ENCODE peak calls at places on chromosomes 5 and 9, in four cellular contexts. R, S, E and Y are unnamed samples.

GRCh38 chr5:163377982-163378381 is 59.4 kb upstream of the CCNG1 start:
- DNase-seq in S (peak), E (no peak), R (peak), Y (no peak)

GRCh38 chr5:132497488-132497997 is 7.0 kb upstream of the IRF1 start:
- DNase-seq in S (no peak), E (peak), R (peak), Y (peak)

GRCh38 chr5:10703676-10704075 is 57.4 kb downstream of the DAP start:
- DNase-seq in S (no peak), E (no peak), R (no peak), Y (no peak)

GRCh38 chr5:163408311-163408923 is 29.0 kb upstream of the CCNG1 start:
- DNase-seq in S (peak), R (peak), E (peak), Y (peak)

GRCh38 chr9:35464056-35465025 is 25.6 kb upstream of the RUSC2 start:
- DNase-seq in E (no peak), S (no peak), R (no peak), Y (no peak)

GRCh38 chr9:104177003-104177611 is 83.0 kb downstream of the SMC2 start:
- DNase-seq in E (no peak), S (no peak), R (peak), Y (no peak)

GRCh38 chr5:124746916-124747769 is 704 bp upstream of the ZNF608 start:
- DNase-seq in S (peak), E (peak), R (peak), Y (peak)

GRCh38 chr5:36369092-36369737 is 67.5 kb upstream of the RANBP3L start:
- DNase-seq in S (no peak), R (no peak), E (no peak), Y (no peak)

GRCh38 chr5:161546463-161547301 is at the start of gene GABRB2:
- DNase-seq in S (peak), E (peak), R (peak), Y (no peak)

GRCh38 chr5:97839338-97840081 is 656.5 kb upstream of the RIOK2 start:
- DNase-seq in E (no peak), S (no peak), R (no peak), Y (no peak)

GRCh38 chr5:139271201-139272027 is 22.1 kb upstream of the MATR3 start:
- DNase-seq in E (no peak), R (no peak), S (no peak), Y (peak)

GRCh38 chr9:87336407-87336806 is 161.3 kb upstream of the DAPK1 start:
- DNase-seq in E (no peak), R (peak), S (no peak), Y (no peak)

GRCh38 chr9:121059998-121060636 is 10.0 kb upstream of the C5 start:
- DNase-seq in R (peak), E (no peak), S (no peak), Y (no peak)

GRCh38 chr9:121059513-121059912 is 9.4 kb upstream of the C5 start:
- DNase-seq in S (no peak), R (no peak), E (no peak), Y (no peak)

GRCh38 chr9:121053544-121053943 is 3.5 kb upstream of the C5 start:
- DNase-seq in S (no peak), E (no peak), R (no peak), Y (no peak)

GRCh38 chr9:121057821-121058220 is 7.7 kb upstream of the C5 start:
- DNase-seq in E (no peak), R (no peak), S (no peak), Y (no peak)

GRCh38 chr9:121055642-121056143 is 5.6 kb upstream of the C5 start:
- DNase-seq in S (peak), R (peak), E (no peak), Y (no peak)
- TF ChIP-seq CTCF in S (peak), R (peak), E (peak), Y (peak)

DNA sequence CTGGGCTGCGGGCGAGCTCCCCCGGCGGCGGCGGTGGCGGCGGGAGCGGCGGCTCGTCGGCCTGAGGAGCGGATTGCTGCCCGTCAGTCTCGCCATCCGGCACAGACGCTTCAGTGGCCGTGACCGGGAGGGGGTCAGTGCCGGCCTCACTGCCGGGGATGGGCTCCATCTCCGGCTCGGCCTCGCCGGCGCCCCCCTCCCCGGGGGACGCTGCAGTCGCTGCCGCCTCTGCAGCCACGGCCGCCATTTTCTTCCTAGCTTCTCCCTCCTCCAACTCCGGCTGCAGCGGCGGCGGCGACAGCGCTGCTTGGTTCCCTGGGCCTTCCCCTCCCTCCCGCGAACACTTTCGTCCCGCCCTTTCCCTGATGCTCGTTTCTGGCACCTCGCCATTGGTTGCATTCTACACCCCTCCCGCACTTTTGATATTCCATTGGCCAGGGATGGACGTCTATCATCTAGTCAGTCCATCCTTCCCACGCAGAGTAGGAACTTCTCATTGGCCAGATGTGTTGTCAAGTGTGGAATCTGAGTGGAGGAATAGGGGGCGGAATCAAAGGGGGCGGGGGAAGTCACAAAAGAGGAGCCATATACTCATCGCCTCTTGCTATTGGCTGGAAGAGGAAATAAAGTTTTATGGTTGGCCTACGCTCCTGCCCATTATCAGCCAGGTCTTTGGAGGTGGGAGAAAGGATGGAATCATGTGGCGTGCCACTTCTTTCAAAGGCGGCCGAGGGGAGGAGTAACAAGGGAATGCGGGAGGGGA is at the start of gene PWWP2A:
- DNase-seq in S (peak), E (peak), R (peak), Y (peak)
- TF ChIP-seq CTCF in S (no peak), E (no peak), R (no peak), Y (no peak)

DNA sequence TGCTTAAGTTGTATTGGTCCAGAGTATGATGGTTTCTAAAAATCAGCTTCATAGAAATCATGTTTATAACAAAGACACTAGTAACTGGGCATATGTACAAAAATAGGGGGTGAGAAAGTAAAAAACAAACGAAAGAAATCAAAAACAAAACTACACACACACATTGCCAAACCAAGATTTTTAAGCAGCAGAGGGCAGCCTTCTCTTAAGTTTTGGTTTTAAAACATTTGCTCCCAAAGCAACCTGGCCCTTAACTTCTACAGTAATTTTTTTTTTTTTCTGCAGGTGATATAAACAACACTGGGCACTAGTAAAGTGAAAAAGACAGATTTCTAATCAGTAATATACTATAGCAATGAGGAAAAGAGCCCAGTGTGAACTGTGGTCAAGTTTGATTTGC is 13.5 kb upstream of the GAPT start:
- DNase-seq in R (peak), S (no peak), E (no peak), Y (no peak)
- TF ChIP-seq CTCF in R (peak), S (no peak), E (no peak), Y (no peak)

GRCh38 chr5:169084775-169085566 is 216.0 kb downstream of the SLIT3 start:
- DNase-seq in S (no peak), E (no peak), R (no peak), Y (no peak)

GRCh38 chr5:169088032-169088726 is 212.8 kb downstream of the SLIT3 start:
- DNase-seq in R (peak), E (no peak), S (no peak), Y (no peak)

GRCh38 chr5:169085656-169086055 is 215.3 kb downstream of the SLIT3 start:
- DNase-seq in S (no peak), R (no peak), E (no peak), Y (no peak)

GRCh38 chr5:169091396-169091980 is 209.5 kb downstream of the SLIT3 start:
- DNase-seq in S (no peak), E (no peak), R (no peak), Y (no peak)

DNA sequence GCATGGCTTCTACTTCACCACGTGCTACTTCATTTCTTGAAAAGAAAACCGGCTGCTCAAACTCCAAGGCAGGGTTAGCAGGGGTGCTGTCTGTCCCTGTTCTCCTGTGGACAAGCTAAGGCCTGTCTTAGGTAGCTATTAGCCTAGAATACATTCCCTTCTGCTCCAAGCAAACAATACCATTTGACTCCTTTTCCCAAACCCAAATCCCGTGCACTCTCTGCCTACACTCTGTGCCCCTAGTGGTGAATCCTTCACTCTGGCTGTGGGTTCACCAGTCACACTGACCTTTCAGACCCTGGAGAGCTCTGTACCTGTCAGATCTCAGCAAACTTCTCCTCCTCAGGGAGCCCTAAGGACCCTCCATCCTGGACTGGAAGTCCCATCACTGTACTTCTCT is 211.6 kb downstream of the SLIT3 start:
- DNase-seq in S (no peak), E (no peak), R (peak), Y (no peak)
- TF ChIP-seq CTCF in S (no peak), E (no peak), R (peak), Y (no peak)

DNA sequence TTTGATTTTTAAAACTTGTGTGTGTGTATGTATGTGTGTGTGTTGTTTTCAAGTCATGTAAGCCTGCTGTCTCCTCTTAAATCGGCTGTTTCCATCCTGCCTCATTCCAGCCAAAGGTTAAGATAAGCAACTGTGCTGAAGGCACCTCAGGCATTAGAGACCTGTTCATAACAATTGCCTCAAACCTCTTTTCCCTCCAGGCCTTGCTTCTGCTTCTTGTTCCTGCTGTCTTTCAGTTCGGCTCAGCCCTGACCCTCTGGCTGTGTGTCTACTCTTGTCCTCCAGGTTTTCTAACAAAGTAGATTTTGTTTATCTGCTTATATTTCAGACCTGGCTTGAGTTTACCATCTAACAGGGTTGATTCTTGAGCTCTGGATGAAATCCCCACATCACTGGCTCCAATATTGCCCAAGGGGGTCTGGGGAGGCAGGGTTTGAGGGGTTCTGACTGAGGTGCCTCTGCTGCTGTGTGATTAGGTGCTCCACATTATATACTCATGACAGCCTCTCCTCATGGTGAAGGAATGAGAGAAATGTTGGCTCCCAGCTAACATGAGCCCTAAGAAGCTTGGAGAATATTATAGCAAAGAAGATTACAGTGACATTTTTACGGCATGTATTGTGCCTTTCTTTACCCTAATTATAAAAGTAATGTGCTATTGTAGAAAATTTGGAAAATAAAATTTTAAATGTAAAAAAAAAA is 229.7 kb upstream of the PIK3R1 start:
- DNase-seq in S (no peak), R (no peak), E (no peak), Y (no peak)
- TF ChIP-seq CTCF in S (no peak), R (no peak), E (no peak), Y (no peak)

GRCh38 chr5:157215143-157215825 is 34.6 kb downstream of the ITK start:
- DNase-seq in S (no peak), E (no peak), R (no peak), Y (no peak)
- TF ChIP-seq CTCF in S (no peak), E (no peak), R (no peak), Y (no peak)

DNA sequence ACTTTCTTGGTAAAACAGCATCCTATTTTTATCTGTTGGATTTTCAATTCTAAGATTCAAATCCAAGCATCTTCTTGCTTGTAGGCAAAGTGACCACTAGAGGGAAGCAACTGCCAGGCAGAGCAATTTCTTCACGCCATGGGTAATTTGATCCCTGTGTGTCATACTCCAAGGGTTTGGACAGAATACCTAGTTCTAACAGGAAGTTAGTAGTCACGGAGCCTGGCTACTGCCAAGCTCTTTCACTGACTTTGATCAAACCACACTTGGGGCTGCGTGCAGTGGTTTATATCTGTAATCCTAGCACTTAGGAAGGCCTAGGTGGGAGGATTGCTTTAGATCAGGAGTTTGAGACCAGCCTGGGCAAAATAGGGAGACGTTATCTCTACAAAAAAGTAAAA is 473.6 kb upstream of the TNC start:
- DNase-seq in S (peak), R (peak), E (peak), Y (peak)
- TF ChIP-seq CTCF in S (peak), R (no peak), E (peak), Y (peak)

GRCh38 chr9:34252670-34253459 is 74.0 kb downstream of the UBAP1 start:
- DNase-seq in E (peak), R (peak), S (peak), Y (no peak)
- TF ChIP-seq CTCF in E (peak), R (peak), S (peak), Y (peak)

GRCh38 chr5:147234825-147235635 is at the start of gene STK32A:
- DNase-seq in R (peak), S (peak), E (peak), Y (no peak)
- TF ChIP-seq CTCF in R (no peak), S (no peak), E (no peak), Y (no peak)

DNA sequence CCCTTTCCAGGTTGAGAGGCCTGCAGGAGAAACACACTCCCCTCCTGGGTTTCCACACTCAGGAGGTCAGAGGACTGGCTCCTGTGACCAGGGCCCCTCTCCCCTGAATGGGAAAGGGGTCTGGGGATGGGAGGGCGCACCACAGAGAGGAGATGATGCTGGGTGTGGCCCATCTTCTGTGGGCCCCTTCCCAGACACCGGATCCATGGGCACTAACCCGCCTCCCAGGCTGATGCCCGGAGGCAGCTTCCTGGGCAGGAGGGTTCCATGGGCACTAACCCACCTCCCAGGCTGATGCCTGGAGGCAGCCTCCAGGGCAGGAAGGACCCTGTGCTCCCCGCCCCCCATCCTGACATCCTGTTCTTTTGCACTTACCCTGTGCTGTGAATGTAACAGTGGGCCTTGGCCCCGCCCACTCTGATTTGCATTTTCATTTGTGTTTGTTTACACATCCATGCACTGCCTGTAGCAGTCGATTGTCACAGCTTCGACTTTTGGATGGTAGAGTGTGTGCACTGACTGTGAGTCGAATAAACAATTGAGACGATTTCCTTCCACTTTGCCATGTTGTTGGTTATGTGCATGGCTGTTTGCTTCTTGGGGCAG is 9.3 kb upstream of the DOLPP1 start:
- DNase-seq in E (no peak), S (peak), R (peak), Y (no peak)
- TF ChIP-seq CTCF in E (no peak), S (no peak), R (no peak), Y (no peak)